ENCODE peak calls at places on chromosomes 13 and 19, in six cellular contexts. O is right lobe of liver, Z is aorta, V is prostate gland, D is fibroblast of mammary gland, U is uterus. T is an unnamed sample.

GRCh38 chr13:68173111-68173510 is 943.0 kb upstream of the PCDH9 start:
- DNase-seq in O (no peak), Z (no peak), V (no peak), D (peak; percentile 18), U (no peak), T (no peak)

GRCh38 chr19:32337176-32337808 is 8.1 kb upstream of the ZNF507 start:
- DNase-seq in O (no peak), Z (no peak), V (no peak), D (no peak), U (no peak), T (no peak)

GRCh38 chr13:20125783-20126165 is 35.1 kb downstream of the GJA3 start:
- DNase-seq in O (no peak), Z (no peak), V (no peak), D (no peak), U (no peak), T (no peak)

GRCh38 chr13:93951153-93951552 is 528.3 kb downstream of the DCT start:
- DNase-seq in O (no peak), Z (no peak), V (no peak), D (peak; percentile 34), U (no peak), T (no peak)

GRCh38 chr19:38264486-38265212 is at the start of gene SPINT2:
- DNase-seq in O (no peak), Z (peak; percentile 80), V (no peak), D (no peak), U (no peak), T (no peak)

GRCh38 chr19:2613507-2614295 is 88.8 kb downstream of the GNG7 start:
- DNase-seq in O (no peak), Z (peak; percentile 87), V (no peak), D (peak; percentile 36), U (no peak), T (peak; percentile 38)

GRCh38 chr19:14476663-14477401 is 1.7 kb upstream of the PTGER1 start:
- DNase-seq in O (no peak), Z (peak; percentile 78), V (no peak), D (peak; percentile 89), U (peak; percentile 47), T (no peak)

GRCh38 chr13:43046259-43046658 is 22.9 kb downstream of the DNAJC15 start:
- DNase-seq in O (no peak), Z (no peak), V (no peak), D (no peak), U (no peak), T (no peak)

GRCh38 chr13:87680298-87680697 is 9.1 kb downstream of the SLITRK5 start:
- DNase-seq in O (no peak), Z (no peak), V (peak; percentile 12), D (no peak), U (no peak), T (no peak)

GRCh38 chr13:105918842-105919741 is 616.4 kb downstream of the EFNB2 start:
- DNase-seq in O (no peak), Z (no peak), V (peak; percentile 6), D (peak; percentile 83), U (no peak), T (peak; percentile 80)

GRCh38 chr19:4703671-4704316 is 19.8 kb downstream of the DPP9 start:
- DNase-seq in O (no peak), Z (no peak), V (no peak), D (no peak), U (no peak), T (no peak)

GRCh38 chr13:25963681-25964080 is 88.1 kb downstream of the SHISA2 start:
- DNase-seq in O (no peak), Z (no peak), V (no peak), D (no peak), U (no peak), T (no peak)

GRCh38 chr19:4362871-4363545 is 19.6 kb downstream of the MPND start:
- DNase-seq in O (no peak), Z (no peak), V (no peak), D (peak; percentile 16), U (no peak), T (peak; percentile 49)

GRCh38 chr13:98435356-98435755 is 141.6 kb downstream of the STK24 start:
- DNase-seq in O (no peak), Z (no peak), V (no peak), D (no peak), U (no peak), T (no peak)

GRCh38 chr13:44969858-44970484 is 19.3 kb downstream of the NUFIP1 start:
- DNase-seq in O (no peak), Z (no peak), V (peak; percentile 14), D (peak; percentile 70), U (no peak), T (peak; percentile 62)

GRCh38 chr13:98975822-98976261 is 2.0 kb downstream of the DOCK9 start:
- DNase-seq in O (no peak), Z (no peak), V (no peak), D (no peak), U (no peak), T (peak; percentile 76)

GRCh38 chr13:109213714-109214113 is 572.7 kb downstream of the IRS2 start:
- DNase-seq in O (no peak), Z (no peak), V (no peak), D (no peak), U (no peak), T (no peak)

GRCh38 chr13:20054586-20054985 is 96.1 kb downstream of the ZMYM2 start:
- DNase-seq in O (no peak), Z (no peak), V (no peak), D (no peak), U (no peak), T (no peak)

GRCh38 chr13:112928958-112929777 is 39.8 kb upstream of the MCF2L start:
- DNase-seq in O (peak; percentile 92), Z (no peak), V (no peak), D (peak; percentile 47), U (no peak), T (peak; percentile 78)

GRCh38 chr13:80338781-80339577 is 1.9 kb downstream of the SPRY2 start:
- DNase-seq in O (peak; percentile 85), Z (peak; percentile 91), V (peak; percentile 85), D (peak; percentile 79), U (peak; percentile 50), T (peak; percentile 81)

GRCh38 chr13:113053801-113054604 is 51.6 kb upstream of the F7 start:
- DNase-seq in O (peak; percentile 42), Z (peak; percentile 62), V (no peak), D (no peak), U (no peak), T (no peak)

GRCh38 chr13:46606915-46607413 is 54.0 kb downstream of the LRCH1 start:
- DNase-seq in O (no peak), Z (no peak), V (no peak), D (no peak), U (no peak), T (no peak)

GRCh38 chr19:18091217-18091608 is 4.5 kb upstream of the IL12RB1 start:
- DNase-seq in O (peak; percentile 82), Z (no peak), V (no peak), D (no peak), U (no peak), T (no peak)
- H3K4me3 ChIP-seq in O (no peak overlapping the region), Z (no peak overlapping the region), V (no peak overlapping the region), D (no peak overlapping the region), U (no peak overlapping the region), T (no peak overlapping the region)

GRCh38 chr13:85371254-85371653 is 428.0 kb downstream of the SLITRK6 start:
- DNase-seq in O (no peak), Z (no peak), V (no peak), D (no peak), U (no peak), T (no peak)

GRCh38 chr13:85368686-85369085 is 430.5 kb downstream of the SLITRK6 start:
- DNase-seq in O (no peak), Z (no peak), V (no peak), D (no peak), U (no peak), T (no peak)

GRCh38 chr13:85377783-85378182 is 421.4 kb downstream of the SLITRK6 start:
- DNase-seq in O (no peak), Z (no peak), V (no peak), D (no peak), U (no peak), T (no peak)

GRCh38 chr13:85367887-85368286 is 431.3 kb downstream of the SLITRK6 start:
- DNase-seq in O (no peak), Z (no peak), V (no peak), D (no peak), U (no peak), T (no peak)

GRCh38 chr13:85373322-85373721 is 425.9 kb downstream of the SLITRK6 start:
- DNase-seq in O (no peak), Z (no peak), V (no peak), D (no peak), U (no peak), T (no peak)
- H3K4me3 ChIP-seq in O (no peak overlapping the region), Z (no peak overlapping the region), V (no peak overlapping the region), D (no peak overlapping the region), U (no peak overlapping the region), T (no peak overlapping the region)

DNA sequence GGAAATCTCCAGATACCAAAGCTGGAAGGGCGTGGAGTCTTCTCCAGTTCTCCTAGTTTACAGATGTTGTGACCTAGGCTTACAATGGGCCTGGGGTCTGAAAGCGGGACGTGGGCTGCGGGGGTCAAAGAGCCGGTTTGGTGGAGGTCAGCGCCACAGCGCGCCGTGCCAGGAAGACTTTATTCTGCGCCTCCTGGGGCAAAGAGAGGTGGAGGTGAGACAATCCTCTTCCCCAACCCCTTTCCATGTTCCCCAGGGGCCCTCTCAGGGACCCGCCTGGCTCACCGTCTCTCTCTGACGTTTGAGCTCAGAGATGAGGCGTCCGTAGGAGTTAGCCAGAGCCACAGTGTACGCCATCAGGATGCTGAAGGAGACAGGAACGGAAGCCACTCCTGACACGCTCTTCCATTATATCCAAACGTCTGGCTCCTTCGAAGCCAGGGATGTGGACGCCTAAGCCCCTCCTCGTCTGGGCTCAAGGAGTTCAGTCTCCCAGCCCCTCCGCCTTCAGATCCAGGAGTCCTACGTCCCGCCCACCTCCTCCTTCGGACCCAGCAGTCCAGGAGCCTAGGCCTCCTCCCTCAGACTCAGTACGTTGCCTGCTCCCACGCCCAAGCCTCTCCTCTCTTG is 776 bp upstream of the LENG1 start:
- DNase-seq in O (peak; percentile 57), Z (no peak), V (no peak), D (peak; percentile 43), U (no peak), T (no peak)
- H3K4me3 ChIP-seq in O (peak overlapping the region; percentile 44), Z (peak overlapping the region; percentile 5), V (peak overlapping the region; percentile 33), D (peak overlapping the region; percentile 63), U (peak overlapping the region; percentile 49), T (peak overlapping the region; percentile 53)

GRCh38 chr19:15511671-15512424 is 3.5 kb downstream of the CYP4F22 start:
- DNase-seq in O (no peak), Z (no peak), V (peak; percentile 29), D (no peak), U (no peak), T (no peak)

GRCh38 chr19:15502264-15502663 is 6.1 kb upstream of the CYP4F22 start:
- DNase-seq in O (no peak), Z (no peak), V (no peak), D (no peak), U (no peak), T (no peak)

GRCh38 chr19:15507068-15508034 is 974 bp upstream of the CYP4F22 start:
- DNase-seq in O (peak; percentile 24), Z (no peak), V (no peak), D (no peak), U (no peak), T (no peak)

GRCh38 chr19:15506074-15506565 is 2.2 kb upstream of the CYP4F22 start:
- DNase-seq in O (peak; percentile 84), Z (no peak), V (no peak), D (no peak), U (no peak), T (no peak)

GRCh38 chr19:15508035-15508710 is at the start of gene CYP4F22:
- DNase-seq in O (no peak), Z (no peak), V (no peak), D (no peak), U (no peak), T (no peak)
- H3K4me3 ChIP-seq in O (peak within 1 kb of the TSS; percentile 46), Z (no peak within 1 kb of the TSS), V (peak within 1 kb of the TSS; percentile 12), D (no peak within 1 kb of the TSS), U (no peak within 1 kb of the TSS), T (peak within 1 kb of the TSS; percentile 13)